ENCODE peak calls at places on chromosomes 13 and 19, in ten cellular contexts. X is cardiac fibroblast, B is psoas muscle, O is prostate gland, T is brain microvascular endothelial cell, L is activated B cell treated with CpG ODN at 0.5 μM for 24 hours, E is right atrium auricular region, R is Calu3, N is fibroblast of villous mesenchyme, Z is BJ. U is an unnamed sample.

GRCh38 chr13:94778585-94778984 is 66.2 kb upstream of the SOX21 start:
- DNase-seq in O (no peak), L (no peak), N (no peak), X (no peak), T (no peak), R (no peak), E (no peak), B (no peak), Z (no peak), U (no peak)

GRCh38 chr19:47433121-47433520 is 13.8 kb upstream of the MEIS3 start:
- DNase-seq in Z (no peak), L (no peak), O (no peak), X (peak), E (no peak), T (no peak), R (no peak), B (no peak), N (no peak), U (no peak)

GRCh38 chr19:10872551-10873107 is 1.3 kb downstream of the CARM1 start:
- DNase-seq in O (no peak), X (no peak), N (no peak), L (no peak), B (no peak), T (no peak), R (no peak), Z (no peak), E (no peak), U (no peak)

GRCh38 chr19:38284422-38284821 is 19.6 kb upstream of the C19orf33 start:
- DNase-seq in E (no peak), T (no peak), B (no peak), R (no peak), O (no peak), Z (no peak), L (no peak), N (no peak), X (no peak), U (no peak)

GRCh38 chr19:40599331-40600085 is 1.7 kb upstream of the LTBP4 start:
- DNase-seq in N (no peak), B (peak), T (no peak), R (no peak), L (no peak), E (no peak), Z (no peak), O (no peak), X (no peak), U (no peak)

GRCh38 chr19:45607071-45608029 is 5.3 kb upstream of the GPR4 start:
- DNase-seq in T (peak), E (peak), X (peak), R (peak), L (peak), O (peak), B (peak), Z (no peak), N (peak), U (peak)

GRCh38 chr19:22918221-22918620 is 84.8 kb downstream of the ZNF728 start:
- DNase-seq in X (no peak), B (no peak), E (no peak), N (no peak), Z (no peak), R (no peak), L (no peak), O (no peak), T (no peak), U (no peak)

GRCh38 chr13:108686027-108686426 is 56.6 kb downstream of the MYO16 start:
- DNase-seq in N (no peak), L (no peak), R (no peak), T (no peak), O (no peak), E (no peak), Z (no peak), B (no peak), X (no peak), U (no peak)

GRCh38 chr19:47427241-47428176 is 8.2 kb upstream of the MEIS3 start:
- DNase-seq in E (peak), T (peak), O (peak), L (peak), Z (no peak), R (peak), B (no peak), N (peak), X (peak), U (peak)

GRCh38 chr19:45184115-45184514 is 5.5 kb downstream of the BLOC1S3 start:
- DNase-seq in X (no peak), Z (no peak), E (no peak), N (no peak), O (no peak), R (no peak), L (no peak), B (no peak), T (no peak), U (no peak)

GRCh38 chr13:53206455-53206854 is 177.8 kb downstream of the OLFM4 start:
- DNase-seq in R (no peak), T (no peak), X (no peak), E (no peak), Z (no peak), B (no peak), L (no peak), O (no peak), N (no peak), U (no peak)

GRCh38 chr19:16206046-16206605 is 8.4 kb downstream of the AP1M1 start:
- DNase-seq in O (no peak), B (peak), E (no peak), N (no peak), L (no peak), Z (no peak), T (no peak), X (no peak), R (no peak), U (no peak)

GRCh38 chr13:27120011-27120410 is 51.6 kb downstream of the USP12 start:
- DNase-seq in T (no peak), R (no peak), N (peak), L (no peak), E (no peak), Z (no peak), X (no peak), B (no peak), O (no peak), U (no peak)

GRCh38 chr19:42325896-42326771 is 699 bp downstream of the MEGF8 start:
- DNase-seq in Z (no peak), E (peak), B (peak), X (no peak), N (no peak), L (peak), T (no peak), R (peak), O (no peak), U (no peak)
- TF ChIP-seq CTCF in Z (peak), E (no peak), B (peak), X (no peak), N (no peak), L (no peak), T (peak), R (peak), O (no peak), U (peak)

GRCh38 chr13:31043891-31044657 is 111.6 kb downstream of the TEX26 start:
- DNase-seq in T (peak), R (peak), L (peak), E (peak), B (peak), X (peak), O (peak), Z (no peak), N (peak), U (peak)

GRCh38 chr13:31042501-31043165 is 110.2 kb downstream of the TEX26 start:
- DNase-seq in Z (no peak), N (no peak), L (no peak), B (no peak), O (no peak), R (no peak), E (no peak), X (no peak), T (no peak), U (no peak)

GRCh38 chr13:31045621-31046081 is 113.2 kb downstream of the TEX26 start:
- DNase-seq in X (peak), O (no peak), E (peak), Z (peak), B (peak), L (no peak), R (peak), T (peak), N (peak), U (no peak)

GRCh38 chr13:31046711-31047279 is 114.3 kb downstream of the TEX26 start:
- DNase-seq in B (no peak), N (peak), L (no peak), R (no peak), Z (no peak), O (no peak), T (peak), X (peak), E (no peak), U (no peak)

DNA sequence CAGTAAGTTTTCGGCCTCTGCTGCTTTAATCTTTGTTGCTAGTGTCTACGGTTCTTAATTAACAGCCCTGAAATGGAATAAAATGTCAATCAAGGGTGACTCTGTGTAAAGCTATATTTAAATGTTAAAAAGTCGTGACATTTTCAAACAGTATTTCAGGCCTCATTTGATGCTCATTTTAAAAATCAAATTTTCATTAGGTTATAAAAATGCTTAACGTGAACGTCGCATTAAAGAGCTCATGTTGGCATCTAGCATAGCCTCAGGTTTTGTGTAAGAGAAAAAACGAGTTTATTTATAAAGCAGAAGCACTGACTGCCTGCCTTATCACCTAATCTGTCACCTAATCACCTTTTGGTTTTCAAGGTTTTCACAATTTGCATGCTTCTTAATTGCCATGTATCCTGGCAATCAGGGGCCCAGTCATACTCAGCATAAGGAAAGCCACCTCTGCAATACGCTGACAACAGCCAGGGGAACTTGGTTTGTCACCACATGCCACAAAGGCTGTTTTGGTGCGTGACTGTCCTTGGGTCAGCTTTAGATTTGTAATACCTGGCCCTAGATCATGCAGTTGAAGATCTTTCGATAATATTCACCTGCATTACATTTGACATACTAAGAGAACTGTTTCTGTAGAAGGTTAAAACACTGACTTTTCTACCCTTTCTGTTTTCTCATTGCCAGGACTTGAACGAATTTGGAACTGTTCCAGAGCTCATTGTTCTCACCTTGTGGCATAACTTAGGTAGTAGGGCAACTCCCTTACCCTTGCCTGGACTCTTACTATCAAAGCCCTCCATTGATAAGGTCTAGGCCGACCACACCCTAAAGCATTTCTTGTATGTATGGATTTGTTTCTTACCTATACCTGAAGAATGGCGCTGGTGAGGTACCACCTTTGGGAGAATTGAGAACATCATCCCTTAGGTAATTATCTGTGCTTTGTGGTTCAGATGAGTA is 112.5 kb downstream of the TEX26 start:
- DNase-seq in T (no peak), E (no peak), B (no peak), Z (no peak), X (no peak), O (no peak), N (no peak), L (no peak), R (peak), U (no peak)
- TF ChIP-seq CTCF in T (peak), E (peak), B (no peak), Z (no peak), X (no peak), O (no peak), N (no peak), L (no peak), R (no peak), U (peak)

GRCh38 chr19:6393982-6394412 is 1.0 kb upstream of the GTF2F1 start:
- DNase-seq in R (no peak), B (no peak), O (no peak), E (no peak), L (no peak), N (no peak), Z (no peak), X (no peak), T (no peak), U (no peak)

GRCh38 chr19:6396305-6396704 is 3.3 kb upstream of the GTF2F1 start:
- DNase-seq in E (no peak), B (no peak), X (no peak), L (no peak), Z (no peak), N (no peak), O (no peak), T (no peak), R (no peak), U (no peak)

GRCh38 chr19:6392219-6393073 is 518 bp downstream of the GTF2F1 start:
- DNase-seq in N (no peak), R (no peak), X (no peak), Z (no peak), O (no peak), E (no peak), L (no peak), T (no peak), B (no peak), U (no peak)

GRCh38 chr19:6394831-6395230 is 1.9 kb upstream of the GTF2F1 start:
- DNase-seq in T (no peak), L (no peak), B (no peak), O (no peak), X (no peak), R (no peak), N (no peak), E (no peak), Z (no peak), U (no peak)

DNA sequence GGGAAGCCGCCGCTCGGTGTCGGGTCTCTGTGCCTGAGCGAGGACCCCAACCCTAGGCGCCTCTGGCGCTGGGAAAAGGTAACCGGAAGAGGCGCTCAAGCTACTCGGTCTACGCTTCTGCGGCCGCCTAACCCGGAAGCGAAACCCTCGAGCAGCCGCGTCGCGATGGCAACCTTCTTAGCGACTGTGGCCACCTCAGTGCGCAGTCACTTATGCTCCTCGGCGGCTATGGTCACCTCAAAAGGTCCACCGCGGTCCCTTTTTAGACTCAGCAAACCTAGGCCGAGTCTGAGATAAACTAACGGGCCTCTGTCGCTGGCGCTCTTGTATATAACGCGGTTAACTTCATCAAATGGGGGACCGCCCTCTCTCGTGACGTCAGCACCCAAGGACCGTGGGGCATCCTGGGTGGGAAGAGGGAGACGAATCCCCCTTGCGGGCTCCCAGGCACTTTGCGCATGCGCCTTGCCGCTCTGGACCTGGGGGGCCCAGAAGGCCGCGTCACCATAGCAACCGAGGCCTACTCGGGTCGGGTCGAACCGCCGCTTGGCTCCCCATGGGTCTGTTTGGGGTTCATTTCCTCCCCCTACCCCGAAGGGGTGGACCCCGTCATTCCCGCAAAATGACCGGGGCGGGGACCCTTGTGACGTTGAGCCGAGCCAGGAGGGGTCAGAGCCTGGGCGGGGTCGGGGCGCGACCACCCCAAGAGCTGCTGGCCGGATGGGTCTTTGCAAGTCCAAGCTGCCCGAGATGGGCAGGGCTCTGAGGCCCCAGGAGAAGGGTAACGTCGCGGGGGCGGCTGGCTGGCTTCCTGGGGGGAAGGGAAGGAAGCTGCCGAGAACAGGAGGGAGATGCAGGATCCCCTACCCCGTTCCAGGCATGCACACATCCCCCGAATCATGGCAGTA is at the start of gene GTF2F1:
- DNase-seq in R (peak), Z (peak), X (peak), E (peak), T (peak), B (peak), N (peak), O (peak), L (peak), U (peak)
- TF ChIP-seq CTCF in R (no peak), Z (peak), X (peak), E (no peak), T (peak), B (no peak), N (peak), O (peak), L (no peak), U (peak)

GRCh38 chr19:3801412-3802096 is 15.4 kb upstream of the MATK start:
- DNase-seq in E (no peak), R (no peak), L (peak), O (peak), X (peak), T (peak), Z (no peak), N (no peak), B (no peak), U (no peak)
- TF ChIP-seq CTCF in E (no peak), R (no peak), L (no peak), O (no peak), X (peak), T (peak), Z (peak), N (peak), B (no peak), U (peak)

U was measured in type B pancreatic cell.